ENCODE peak calls at places on chromosome 3, in five cellular contexts. G is EL, S is upper lobe of right lung, P is GF-D8, C is posterior vena cava. I is an unnamed sample.

GRCh38 chr3:78846688-78847087 is 921.1 kb downstream of the ROBO1 start:
- DNase-seq in C (no peak), S (no peak), G (peak; percentile 49), P (no peak), I (no peak)

GRCh38 chr3:4988815-4989648 is 9.8 kb downstream of the BHLHE40 start:
- DNase-seq in S (no peak), P (no peak), G (no peak), C (no peak), I (no peak)

GRCh38 chr3:15428539-15428938 is 1.1 kb downstream of the EAF1 start:
- DNase-seq in G (peak; percentile 64), C (no peak), P (no peak), S (no peak), I (no peak)

GRCh38 chr3:152786977-152787681 is 47.8 kb upstream of the P2RY1 start:
- DNase-seq in P (no peak), S (no peak), G (no peak), C (no peak), I (no peak)

GRCh38 chr3:72563690-72564370 is 284.4 kb downstream of the SHQ1 start:
- DNase-seq in G (no peak), P (no peak), S (no peak), C (no peak), I (no peak)

GRCh38 chr3:133295199-133295901 is 104.5 kb upstream of the BFSP2 start:
- DNase-seq in S (no peak), G (peak; percentile 54), P (no peak), C (no peak), I (peak; percentile 38)

GRCh38 chr3:123296836-123297626 is 95.3 kb downstream of the SEC22A start:
- DNase-seq in S (peak; percentile 52), C (peak; percentile 64), G (no peak), P (no peak), I (no peak)

GRCh38 chr3:98020412-98020811 is 14.7 kb downstream of the GABRR3 start:
- DNase-seq in S (no peak), C (no peak), G (no peak), P (no peak), I (no peak)

I was measured in iPS-NIHi11.